ENCODE peak calls at places on chromosomes 5 and 9, in five cellular contexts. L is testis, G is astrocyte of the cerebellum, Z is choroid plexus epithelial cell, S is GM23338. B is an unnamed sample.

GRCh38 chr5:10427978-10428377 is 13.7 kb upstream of the ROPN1L start:
- DNase-seq in L (no peak), G (no peak), Z (no peak), S (no peak), B (no peak)

GRCh38 chr9:74908665-74909064 is 20.9 kb upstream of the TRPM6 start:
- DNase-seq in L (no peak), G (no peak), Z (no peak), S (no peak), B (no peak)

GRCh38 chr5:69075522-69076169 is 18.2 kb upstream of the SLC30A5 start:
- DNase-seq in L (no peak), G (no peak), Z (no peak), S (no peak), B (no peak)

GRCh38 chr9:33227013-33227398 is 13.0 kb upstream of the SPINK4 start:
- DNase-seq in L (no peak), G (no peak), Z (no peak), S (no peak), B (no peak)

GRCh38 chr5:33806736-33807442 is 84.9 kb downstream of the ADAMTS12 start:
- DNase-seq in L (no peak), G (no peak), Z (peak), S (no peak), B (no peak)

GRCh38 chr5:95786821-95787408 is 35.6 kb downstream of the GLRX start:
- DNase-seq in L (no peak), G (no peak), Z (peak), S (no peak), B (no peak)

GRCh38 chr5:86917117-86917579 is 299.4 kb downstream of the COX7C start:
- DNase-seq in L (no peak), G (peak), Z (peak), S (peak), B (peak)

GRCh38 chr9:68895741-68896478 is 118.0 kb downstream of the PRKACG start:
- DNase-seq in L (no peak), G (no peak), Z (peak), S (no peak), B (no peak)

GRCh38 chr9:95507456-95508241 is 9.1 kb downstream of the PTCH1 start:
- DNase-seq in L (peak), G (peak), Z (peak), S (peak), B (no peak)

GRCh38 chr5:173567548-173567947 is 48.9 kb downstream of the BOD1 start:
- DNase-seq in L (no peak), G (no peak), Z (peak), S (no peak), B (no peak)

GRCh38 chr5:126398791-126399190 is 24.4 kb upstream of the GRAMD2B start:
- DNase-seq in L (no peak), G (no peak), Z (peak), S (no peak), B (no peak)

GRCh38 chr5:1763548-1763911 is 36.1 kb downstream of the MRPL36 start:
- DNase-seq in L (peak), G (peak), Z (peak), S (peak), B (no peak)

GRCh38 chr5:140038373-140038957 is 4.6 kb downstream of the NRG2 start:
- DNase-seq in L (no peak), G (peak), Z (peak), S (peak), B (no peak)

GRCh38 chr9:128820665-128821583 is 2.6 kb downstream of the ENDOG start:
- DNase-seq in L (no peak), G (no peak), Z (no peak), S (no peak), B (no peak)

GRCh38 chr5:98927988-98928801 is 612 bp downstream of the CHD1 start:
- DNase-seq in L (peak), G (no peak), Z (peak), S (peak), B (no peak)

GRCh38 chr9:123269316-123269715 is 930 bp upstream of the STRBP start:
- DNase-seq in L (no peak), G (no peak), Z (no peak), S (no peak), B (no peak)
- H3K4me3 ChIP-seq in L (peak), G (peak), Z (no peak), S (peak), B (peak)

GRCh38 chr5:171600736-171601265 is 181.4 kb downstream of the FGF18 start:
- DNase-seq in L (peak), G (no peak), Z (peak), S (no peak), B (no peak)

GRCh38 chr5:171599957-171600612 is 180.6 kb downstream of the FGF18 start:
- DNase-seq in L (no peak), G (no peak), Z (no peak), S (no peak), B (no peak)

GRCh38 chr5:171596391-171596878 is 177.0 kb downstream of the FGF18 start:
- DNase-seq in L (no peak), G (peak), Z (peak), S (peak), B (no peak)

GRCh38 chr5:171599396-171599795 is 179.9 kb downstream of the FGF18 start:
- DNase-seq in L (no peak), G (no peak), Z (no peak), S (no peak), B (no peak)

DNA sequence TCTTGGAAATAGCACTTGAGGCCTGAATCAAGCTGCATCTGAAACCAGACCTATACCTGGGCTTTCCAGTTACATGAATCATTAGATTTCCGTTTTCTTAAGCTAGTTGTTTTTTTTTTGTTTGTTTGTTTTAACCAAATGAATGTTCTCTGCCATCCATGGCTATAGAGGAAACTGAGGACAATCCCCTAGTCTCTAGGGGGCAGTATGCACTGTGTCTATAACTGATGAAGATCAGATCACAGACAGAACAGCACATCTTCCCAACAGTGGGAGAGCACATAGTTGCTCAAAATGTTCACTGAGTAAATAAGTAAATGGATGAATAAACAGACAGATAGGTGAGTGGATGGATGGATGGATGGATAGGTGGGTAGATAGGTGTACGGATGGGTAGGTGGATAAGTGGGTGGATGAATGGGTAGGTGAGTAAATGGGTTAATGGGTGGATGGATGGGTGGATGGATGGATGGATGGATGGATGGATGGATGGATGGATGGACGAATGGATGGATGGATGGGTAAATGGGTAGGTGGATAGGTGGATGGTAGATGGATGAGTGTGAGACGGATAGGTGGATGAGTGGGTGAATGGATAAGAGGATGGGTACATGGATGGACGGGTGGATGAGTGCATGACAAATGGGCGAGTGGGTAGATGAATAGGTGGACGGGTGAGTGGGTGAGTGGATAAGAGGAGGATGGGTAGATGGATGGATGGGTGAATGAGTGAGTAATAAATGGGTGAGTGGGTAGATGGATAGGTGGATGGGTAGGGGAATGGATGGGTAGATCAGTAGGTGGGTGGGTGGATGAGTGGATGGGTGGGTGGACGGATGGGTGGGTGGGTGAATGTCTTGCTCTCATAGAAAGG is 179.1 kb downstream of the FGF18 start:
- DNase-seq in L (no peak), G (no peak), Z (no peak), S (peak), B (no peak)
- TF ChIP-seq CTCF in L (no peak), G (no peak), Z (no peak), S (peak), B (no peak)

DNA sequence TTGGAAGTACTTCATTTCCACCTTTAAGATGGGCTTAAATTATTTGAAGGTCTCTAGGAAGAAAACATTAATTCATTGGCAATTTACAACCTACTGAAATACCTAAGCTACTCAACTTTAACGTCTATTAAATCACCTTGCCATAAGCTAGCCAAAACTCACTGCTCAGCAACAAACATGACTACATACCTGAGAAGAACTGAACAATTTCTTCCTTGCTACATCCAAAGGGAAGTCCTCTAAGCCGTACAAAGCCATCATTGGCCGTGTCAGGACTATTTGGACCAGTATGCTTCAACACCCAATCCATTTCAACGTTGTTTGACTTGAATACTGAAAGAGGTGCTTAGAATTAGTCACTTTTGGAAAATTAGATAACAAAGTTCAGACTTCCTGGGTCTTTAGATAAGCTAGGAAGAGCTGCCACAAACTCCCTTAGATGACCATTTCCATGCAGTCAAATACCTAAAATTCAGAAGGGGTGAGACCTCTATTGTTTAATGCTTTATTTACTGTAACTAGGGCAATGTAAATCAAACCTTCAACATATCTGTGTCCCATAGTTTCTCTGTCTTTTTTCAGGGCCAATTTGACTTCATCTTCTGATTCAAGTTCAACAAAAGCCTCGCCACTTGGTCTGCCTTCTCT is 2.6 kb downstream of the HNRNPH1 start:
- DNase-seq in L (no peak), G (no peak), Z (no peak), S (no peak), B (no peak)
- H3K4me3 ChIP-seq in L (no peak), G (peak), Z (peak), S (peak), B (peak)

GRCh38 chr5:58477760-58478159 is 13.5 kb upstream of the GAPT start:
- DNase-seq in L (no peak), G (no peak), Z (peak), S (peak), B (no peak)
- TF ChIP-seq CTCF in L (no peak), G (peak), Z (peak), S (peak), B (peak)